ENCODE peak calls at places on chromosomes 1 and 21, in nine cellular contexts. S is HCT116, N is endodermal cell, C is AG09309, V is omental fat pad, E is GM20000, R is tibial nerve, K is Panc1, L is fibroblast of lung. X is an unnamed sample.

GRCh38 chr1:10046356-10047085 is 13.8 kb downstream of the UBE4B start:
- DNase-seq in C (no peak), K (no peak), E (no peak), N (no peak), L (no peak), S (no peak), V (no peak), R (no peak), X (no peak)

GRCh38 chr1:114510235-114511047 is 562 bp downstream of the TRIM33 start:
- DNase-seq in E (peak), S (peak), N (peak), V (no peak), R (peak), K (no peak), L (no peak), C (no peak), X (no peak)

GRCh38 chr1:24536391-24536840 is 19.5 kb upstream of the NCMAP start:
- DNase-seq in R (no peak), N (no peak), L (peak), S (peak), C (no peak), V (no peak), K (no peak), E (peak), X (no peak)

GRCh38 chr1:175195281-175195680 is 2.7 kb upstream of the KIAA0040 start:
- DNase-seq in E (peak), V (no peak), L (no peak), C (no peak), N (no peak), K (no peak), S (no peak), R (no peak), X (no peak)

GRCh38 chr1:72060466-72060865 is 221.9 kb downstream of the NEGR1 start:
- DNase-seq in S (no peak), V (no peak), N (no peak), R (no peak), K (no peak), L (no peak), E (no peak), C (no peak), X (no peak)

GRCh38 chr1:170168263-170168662 is 22.5 kb downstream of the NTMT2 start:
- DNase-seq in E (no peak), C (no peak), R (no peak), K (no peak), V (no peak), L (peak), S (no peak), N (no peak), X (no peak)

GRCh38 chr1:206111528-206111927 is 5.7 kb downstream of the AVPR1B start:
- DNase-seq in L (no peak), N (no peak), S (no peak), E (no peak), R (no peak), V (no peak), K (no peak), C (no peak), X (no peak)

GRCh38 chr21:14376854-14377253 is 6.1 kb downstream of the HSPA13 start:
- DNase-seq in R (no peak), C (no peak), K (no peak), E (no peak), L (no peak), N (peak), S (no peak), V (no peak), X (no peak)

GRCh38 chr1:121516279-121516967 is 331.6 kb downstream of the SRGAP2C start:
- DNase-seq in N (no peak), E (no peak), K (no peak), L (no peak), S (no peak), V (no peak), R (no peak), C (peak), X (no peak)

GRCh38 chr21:41879190-41879998 is at the start of gene PRDM15:
- DNase-seq in L (peak), C (peak), V (peak), N (peak), S (peak), K (no peak), R (peak), E (peak), X (peak)

GRCh38 chr21:46655230-46655629 is 19.8 kb downstream of the PRMT2 start:
- DNase-seq in R (no peak), N (no peak), C (no peak), S (no peak), K (no peak), V (no peak), E (no peak), L (no peak), X (no peak)

GRCh38 chr1:31064685-31065309 is 720 bp downstream of the PUM1 start:
- DNase-seq in V (no peak), R (no peak), C (no peak), L (peak), E (peak), N (no peak), S (no peak), K (no peak), X (no peak)

GRCh38 chr1:22702255-22702654 is 8.4 kb upstream of the EPHB2 start:
- DNase-seq in E (no peak), S (no peak), L (no peak), R (no peak), C (no peak), N (no peak), V (no peak), K (no peak), X (no peak)

GRCh38 chr1:154776339-154776605 is 93.8 kb downstream of the KCNN3 start:
- DNase-seq in S (no peak), N (no peak), E (no peak), V (no peak), K (no peak), R (no peak), C (no peak), L (no peak), X (no peak)

GRCh38 chr1:26772687-26773086 is 15.1 kb upstream of the PIGV start:
- DNase-seq in K (peak), R (no peak), C (peak), E (no peak), V (no peak), L (peak), N (no peak), S (no peak), X (no peak)

GRCh38 chr21:44872568-44873355 is 728 bp downstream of the PTTG1IP start:
- DNase-seq in K (no peak), R (no peak), N (peak), V (no peak), L (peak), S (no peak), E (peak), C (no peak), X (peak)

GRCh38 chr1:212440419-212440818 is 7.7 kb downstream of the NENF start:
- DNase-seq in K (no peak), C (no peak), E (no peak), R (no peak), V (no peak), S (no peak), L (no peak), N (no peak), X (no peak)

GRCh38 chr1:17167041-17167782 is 37.7 kb upstream of the PADI1 start:
- DNase-seq in N (peak), S (no peak), R (no peak), K (no peak), E (no peak), C (no peak), V (no peak), L (no peak), X (no peak)

GRCh38 chr1:107949467-107950253 is 15.3 kb downstream of the VAV3 start:
- DNase-seq in S (no peak), N (no peak), K (no peak), V (no peak), L (no peak), E (peak), R (no peak), C (no peak), X (no peak)

GRCh38 chr1:184419734-184420161 is 32.9 kb downstream of the C1orf21 start:
- DNase-seq in C (no peak), L (peak), K (no peak), N (no peak), R (no peak), E (no peak), V (no peak), S (no peak), X (no peak)

GRCh38 chr1:1880617-1881312 is 10.1 kb downstream of the GNB1 start:
- DNase-seq in L (no peak), V (no peak), S (no peak), E (no peak), N (no peak), K (no peak), C (no peak), R (no peak), X (no peak)

GRCh38 chr1:75797606-75798216 is 1.0 kb downstream of the MSH4 start:
- DNase-seq in E (no peak), R (no peak), K (no peak), C (no peak), N (no peak), V (no peak), L (no peak), S (no peak), X (no peak)

GRCh38 chr1:36531833-36532232 is 49.1 kb upstream of the CSF3R start:
- DNase-seq in C (no peak), S (no peak), N (no peak), V (no peak), E (no peak), K (no peak), R (no peak), L (no peak), X (no peak)

GRCh38 chr21:31293986-31294385 is 50.1 kb downstream of the TIAM1 start:
- DNase-seq in C (peak), V (no peak), E (no peak), K (no peak), S (peak), R (no peak), L (peak), N (no peak), X (no peak)

GRCh38 chr1:244209955-244210354 is 158.9 kb downstream of the ZBTB18 start:
- DNase-seq in K (no peak), S (no peak), V (no peak), L (no peak), E (no peak), R (no peak), N (no peak), C (no peak), X (no peak)

GRCh38 chr1:22892789-22893188 is 79.9 kb downstream of the LACTBL1 start:
- DNase-seq in E (no peak), R (no peak), V (no peak), K (no peak), N (no peak), L (no peak), S (no peak), C (no peak), X (no peak)

GRCh38 chr1:36087233-36088123 is 1.2 kb upstream of the ADPRS start:
- DNase-seq in K (no peak), N (peak), R (no peak), V (no peak), C (no peak), L (no peak), E (peak), S (no peak), X (no peak)

GRCh38 chr1:147853391-147853790 is 49.2 kb upstream of the GJA8 start:
- DNase-seq in K (no peak), S (no peak), V (no peak), C (no peak), L (no peak), E (no peak), R (no peak), N (no peak), X (no peak)

GRCh38 chr21:21688877-21689276 is 690.7 kb downstream of the NCAM2 start:
- DNase-seq in C (no peak), R (no peak), N (peak), L (peak), K (no peak), S (no peak), V (no peak), E (no peak), X (no peak)

GRCh38 chr1:21911205-21912001 is 25.7 kb downstream of the HSPG2 start:
- DNase-seq in E (no peak), K (no peak), C (no peak), N (no peak), S (no peak), V (no peak), R (no peak), L (peak), X (no peak)

GRCh38 chr1:236608930-236609726 is 4.8 kb upstream of the HEATR1 start:
- DNase-seq in N (peak), E (no peak), S (peak), L (peak), K (no peak), C (peak), V (no peak), R (no peak), X (no peak)

GRCh38 chr1:66250483-66250882 is 283.5 kb upstream of the SGIP1 start:
- DNase-seq in K (no peak), C (no peak), L (peak), E (no peak), V (no peak), N (no peak), S (no peak), R (no peak), X (no peak)

GRCh38 chr1:21261551-21262281 is 28.5 kb downstream of the ECE1 start:
- DNase-seq in L (peak), N (peak), S (peak), R (peak), C (peak), K (no peak), V (no peak), E (no peak), X (peak)

GRCh38 chr21:43726686-43727570 is 8.0 kb downstream of the PDXK start:
- DNase-seq in L (no peak), C (no peak), V (no peak), S (no peak), N (peak), R (no peak), E (no peak), K (no peak), X (no peak)

GRCh38 chr21:43731476-43731875 is 12.5 kb downstream of the PDXK start:
- DNase-seq in R (no peak), N (no peak), L (no peak), K (no peak), C (no peak), E (no peak), V (no peak), S (no peak), X (no peak)

GRCh38 chr21:43731891-43732711 is 13.2 kb downstream of the PDXK start:
- DNase-seq in N (no peak), C (peak), E (no peak), K (no peak), R (no peak), L (peak), S (no peak), V (no peak), X (no peak)

GRCh38 chr21:43727571-43728466 is 8.9 kb downstream of the PDXK start:
- DNase-seq in E (no peak), N (peak), R (no peak), K (no peak), V (no peak), L (peak), C (no peak), S (no peak), X (no peak)

DNA sequence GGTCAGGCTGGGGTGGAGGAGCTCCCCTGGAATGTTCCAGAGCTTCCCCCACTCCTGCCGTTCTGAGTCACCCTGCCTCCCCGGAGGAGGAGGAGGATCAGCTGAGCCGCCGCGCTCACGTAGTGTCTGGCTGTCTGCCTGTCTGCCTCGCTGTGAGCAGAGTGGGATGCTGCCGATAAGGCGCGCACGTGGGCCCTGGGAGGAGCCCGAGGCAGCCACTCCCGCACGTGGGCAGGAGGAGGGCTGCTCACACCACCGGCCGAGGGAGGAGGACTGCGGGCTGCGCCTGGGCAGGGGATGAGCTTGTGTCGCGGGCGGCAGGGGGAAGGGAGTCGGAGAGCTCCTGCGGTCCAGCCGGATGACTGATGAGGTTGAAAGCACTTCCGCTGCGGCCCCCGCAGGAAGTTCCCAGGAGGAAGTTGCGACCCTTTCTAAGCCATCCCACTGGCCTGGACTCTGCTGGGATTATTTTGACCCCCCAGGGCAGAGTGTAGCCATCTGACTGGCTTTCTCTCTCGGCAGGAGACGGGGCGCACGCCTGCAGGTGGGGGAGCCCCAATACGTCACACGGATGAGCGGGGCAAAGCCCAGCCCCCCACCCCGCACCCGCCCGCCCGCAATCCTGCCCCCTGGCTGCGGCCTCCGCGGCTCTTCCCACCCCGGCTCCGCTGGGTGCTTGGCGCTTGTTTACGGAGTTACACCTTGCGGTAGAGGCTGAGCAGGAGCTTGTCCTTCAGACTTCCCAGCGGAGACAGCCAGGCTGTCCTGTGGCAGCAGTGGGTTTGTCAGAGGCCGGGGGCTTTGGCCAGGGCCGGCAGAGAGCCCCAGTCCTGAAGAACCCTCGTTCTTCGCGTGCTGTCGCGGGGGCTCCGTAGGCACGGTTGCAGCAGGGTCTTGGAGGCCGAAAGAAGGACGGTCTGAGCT is 9.8 kb downstream of the PDXK start:
- DNase-seq in N (peak), C (peak), E (peak), V (peak), R (peak), L (peak), S (peak), K (peak), X (peak)
- TF ChIP-seq CTCF in N (peak), C (peak), E (no peak), V (no peak), R (peak), L (peak), S (no peak), K (no peak), X (peak)

GRCh38 chr1:120176092-120176855 is at the start of gene SEC22B:
- DNase-seq in C (peak), V (peak), N (peak), K (peak), E (peak), R (peak), S (peak), L (peak), X (peak)
- TF ChIP-seq CTCF in C (no peak), V (no peak), N (no peak), K (no peak), E (no peak), R (peak), S (no peak), L (no peak), X (no peak)

GRCh38 chr1:157960773-157961172 is 32.7 kb upstream of the KIRREL1 start:
- DNase-seq in L (no peak), C (no peak), V (no peak), R (no peak), N (no peak), K (no peak), E (no peak), S (no peak), X (no peak)
- TF ChIP-seq CTCF in L (no peak), C (no peak), V (no peak), R (no peak), N (peak), K (peak), E (no peak), S (peak), X (no peak)

GRCh38 chr1:119827010-119827409 is 15.8 kb upstream of the REG4 start:
- DNase-seq in V (no peak), C (no peak), S (no peak), N (no peak), K (no peak), E (peak), R (no peak), L (no peak), X (no peak)
- TF ChIP-seq CTCF in V (no peak), C (peak), S (peak), N (peak), K (peak), E (no peak), R (no peak), L (peak), X (no peak)

DNA sequence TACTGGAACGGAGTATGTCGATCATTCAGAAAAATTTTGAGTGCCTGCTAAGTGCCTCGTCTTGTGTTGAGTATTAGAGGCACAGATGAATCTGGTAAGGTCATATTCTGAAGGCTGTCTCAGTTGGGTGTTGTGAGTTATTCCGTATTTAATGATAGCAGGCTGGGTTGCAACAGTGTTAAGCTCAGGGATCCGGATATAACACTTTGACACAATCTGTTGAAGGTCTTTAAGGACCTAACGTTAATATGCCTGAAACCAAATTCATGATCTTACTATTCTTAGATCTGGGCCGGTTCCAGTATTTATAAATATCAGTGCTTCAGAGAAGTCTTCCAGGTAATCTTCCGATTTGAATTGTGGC is 555 bp downstream of the PRPF38A start:
- DNase-seq in V (no peak), L (no peak), S (no peak), E (no peak), K (no peak), R (no peak), N (no peak), C (no peak), X (no peak)
- TF ChIP-seq CTCF in V (no peak), L (no peak), S (no peak), E (no peak), K (no peak), R (no peak), N (peak), C (no peak), X (no peak)

GRCh38 chr1:68143633-68144032 is 88.7 kb downstream of the WLS start:
- DNase-seq in C (no peak), E (no peak), N (no peak), K (no peak), R (no peak), S (no peak), V (no peak), L (no peak), X (no peak)

GRCh38 chr1:68141801-68142440 is 90.4 kb downstream of the WLS start:
- DNase-seq in N (peak), C (no peak), S (no peak), K (no peak), E (no peak), V (no peak), R (no peak), L (peak), X (no peak)

GRCh38 chr1:68141079-68141800 is 90.8 kb upstream of the DIRAS3 start:
- DNase-seq in N (peak), K (no peak), R (no peak), L (peak), V (no peak), E (no peak), C (no peak), S (no peak), X (no peak)

GRCh38 chr1:68142461-68142860 is 89.9 kb downstream of the WLS start:
- DNase-seq in S (no peak), E (no peak), K (no peak), R (no peak), C (no peak), V (no peak), N (peak), L (peak), X (no peak)

DNA sequence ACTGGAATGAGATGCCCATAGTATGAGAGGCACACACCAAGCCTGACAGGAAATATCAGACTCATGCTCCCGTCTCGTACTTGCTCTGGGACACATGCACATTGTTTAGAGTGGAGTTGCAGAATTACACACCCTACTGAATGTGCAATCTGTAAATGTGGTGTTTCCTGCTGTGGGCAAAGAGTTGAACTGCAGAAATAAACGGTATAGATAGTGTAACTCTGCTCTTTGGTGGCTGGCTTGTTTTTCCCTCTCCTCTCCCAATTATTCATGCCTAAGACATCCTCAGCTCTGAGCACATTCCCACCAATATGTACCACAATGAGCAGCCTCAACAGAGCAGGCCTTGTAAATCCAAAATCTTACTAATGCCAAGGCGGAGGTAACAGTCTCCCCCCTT is 90.1 kb upstream of the DIRAS3 start:
- DNase-seq in K (no peak), E (no peak), L (peak), N (peak), S (no peak), C (no peak), R (no peak), V (no peak), X (no peak)
- TF ChIP-seq CTCF in K (no peak), E (no peak), L (no peak), N (no peak), S (no peak), C (no peak), R (no peak), V (no peak), X (no peak)

X was measured in thoracic aorta.